ENCODE peak calls at places on chromosomes 11 and 22, in seven cellular contexts. One of them, this sample, is unnamed.

GRCh38 chr11:109138200-109138599 is 283.8 kb upstream of the C11orf87 start:
- DNase-seq in CD8-positive, alpha-beta T cell: no peak
- DNase-seq in OCI-LY7: no peak
- DNase-seq in H1: no peak
- DNase-seq in endothelial cell of umbilical vein: no peak
- DNase-seq in psoas muscle: no peak
- DNase-seq in cardiac muscle cell: peak; percentile 30
- DNase-seq in this sample: no peak

GRCh38 chr11:17725174-17725573 is 5.8 kb downstream of the MYOD1 start:
- DNase-seq in CD8-positive, alpha-beta T cell: no peak
- DNase-seq in OCI-LY7: no peak
- DNase-seq in H1: no peak
- DNase-seq in endothelial cell of umbilical vein: no peak
- DNase-seq in psoas muscle: no peak
- DNase-seq in cardiac muscle cell: no peak
- DNase-seq in this sample: no peak

GRCh38 chr11:118417801-118418200 is 16.4 kb downstream of the ATP5MG start:
- DNase-seq in CD8-positive, alpha-beta T cell: no peak
- DNase-seq in OCI-LY7: no peak
- DNase-seq in H1: no peak
- DNase-seq in endothelial cell of umbilical vein: no peak
- DNase-seq in psoas muscle: no peak
- DNase-seq in cardiac muscle cell: no peak
- DNase-seq in this sample: no peak

GRCh38 chr11:35539781-35540281 is 14.4 kb upstream of the PAMR1 start:
- DNase-seq in CD8-positive, alpha-beta T cell: no peak
- DNase-seq in OCI-LY7: no peak
- DNase-seq in H1: no peak
- DNase-seq in endothelial cell of umbilical vein: no peak
- DNase-seq in psoas muscle: peak; percentile 76
- DNase-seq in cardiac muscle cell: peak; percentile 97
- DNase-seq in this sample: peak; percentile 84

GRCh38 chr22:41772198-41772597 is 28.3 kb upstream of the CCDC134 start:
- DNase-seq in CD8-positive, alpha-beta T cell: no peak
- DNase-seq in OCI-LY7: no peak
- DNase-seq in H1: no peak
- DNase-seq in endothelial cell of umbilical vein: no peak
- DNase-seq in psoas muscle: no peak
- DNase-seq in cardiac muscle cell: no peak
- DNase-seq in this sample: no peak

GRCh38 chr11:17720796-17721171 is 1.4 kb downstream of the MYOD1 start:
- DNase-seq in CD8-positive, alpha-beta T cell: no peak
- DNase-seq in OCI-LY7: no peak
- DNase-seq in H1: peak; percentile 66
- DNase-seq in endothelial cell of umbilical vein: no peak
- DNase-seq in psoas muscle: peak; percentile 84
- DNase-seq in cardiac muscle cell: no peak
- DNase-seq in this sample: no peak

GRCh38 chr11:72974487-72975205 is 160.4 kb downstream of the ATG16L2 start:
- DNase-seq in CD8-positive, alpha-beta T cell: no peak
- DNase-seq in OCI-LY7: no peak
- DNase-seq in H1: no peak
- DNase-seq in endothelial cell of umbilical vein: no peak
- DNase-seq in psoas muscle: no peak
- DNase-seq in cardiac muscle cell: no peak
- DNase-seq in this sample: no peak

GRCh38 chr11:10405858-10406592 is 49.0 kb upstream of the AMPD3 start:
- DNase-seq in CD8-positive, alpha-beta T cell: no peak
- DNase-seq in OCI-LY7: peak; percentile 84
- DNase-seq in H1: no peak
- DNase-seq in endothelial cell of umbilical vein: peak; percentile 89
- DNase-seq in psoas muscle: peak; percentile 70
- DNase-seq in cardiac muscle cell: peak; percentile 92
- DNase-seq in this sample: peak; percentile 80

GRCh38 chr11:78796956-78797355 is 222.3 kb upstream of the NARS2 start:
- DNase-seq in CD8-positive, alpha-beta T cell: no peak
- DNase-seq in OCI-LY7: no peak
- DNase-seq in H1: no peak
- DNase-seq in endothelial cell of umbilical vein: peak; percentile 79
- DNase-seq in psoas muscle: no peak
- DNase-seq in cardiac muscle cell: peak; percentile 52
- DNase-seq in this sample: no peak

GRCh38 chr11:105611837-105612480 is 2.1 kb downstream of the GRIA4 start:
- DNase-seq in CD8-positive, alpha-beta T cell: no peak
- DNase-seq in OCI-LY7: no peak
- DNase-seq in H1: no peak
- DNase-seq in endothelial cell of umbilical vein: no peak
- DNase-seq in psoas muscle: no peak
- DNase-seq in cardiac muscle cell: no peak
- DNase-seq in this sample: no peak

GRCh38 chr11:83918471-83918870 is 632.3 kb upstream of the CCDC90B start:
- DNase-seq in CD8-positive, alpha-beta T cell: no peak
- DNase-seq in OCI-LY7: no peak
- DNase-seq in H1: no peak
- DNase-seq in endothelial cell of umbilical vein: no peak
- DNase-seq in psoas muscle: peak; percentile 49
- DNase-seq in cardiac muscle cell: no peak
- DNase-seq in this sample: peak; percentile 59

GRCh38 chr11:131248588-131248987 is 121.8 kb upstream of the NTM start:
- DNase-seq in CD8-positive, alpha-beta T cell: no peak
- DNase-seq in OCI-LY7: no peak
- DNase-seq in H1: peak; percentile 37
- DNase-seq in endothelial cell of umbilical vein: no peak
- DNase-seq in psoas muscle: no peak
- DNase-seq in cardiac muscle cell: peak; percentile 10
- DNase-seq in this sample: no peak

DNA sequence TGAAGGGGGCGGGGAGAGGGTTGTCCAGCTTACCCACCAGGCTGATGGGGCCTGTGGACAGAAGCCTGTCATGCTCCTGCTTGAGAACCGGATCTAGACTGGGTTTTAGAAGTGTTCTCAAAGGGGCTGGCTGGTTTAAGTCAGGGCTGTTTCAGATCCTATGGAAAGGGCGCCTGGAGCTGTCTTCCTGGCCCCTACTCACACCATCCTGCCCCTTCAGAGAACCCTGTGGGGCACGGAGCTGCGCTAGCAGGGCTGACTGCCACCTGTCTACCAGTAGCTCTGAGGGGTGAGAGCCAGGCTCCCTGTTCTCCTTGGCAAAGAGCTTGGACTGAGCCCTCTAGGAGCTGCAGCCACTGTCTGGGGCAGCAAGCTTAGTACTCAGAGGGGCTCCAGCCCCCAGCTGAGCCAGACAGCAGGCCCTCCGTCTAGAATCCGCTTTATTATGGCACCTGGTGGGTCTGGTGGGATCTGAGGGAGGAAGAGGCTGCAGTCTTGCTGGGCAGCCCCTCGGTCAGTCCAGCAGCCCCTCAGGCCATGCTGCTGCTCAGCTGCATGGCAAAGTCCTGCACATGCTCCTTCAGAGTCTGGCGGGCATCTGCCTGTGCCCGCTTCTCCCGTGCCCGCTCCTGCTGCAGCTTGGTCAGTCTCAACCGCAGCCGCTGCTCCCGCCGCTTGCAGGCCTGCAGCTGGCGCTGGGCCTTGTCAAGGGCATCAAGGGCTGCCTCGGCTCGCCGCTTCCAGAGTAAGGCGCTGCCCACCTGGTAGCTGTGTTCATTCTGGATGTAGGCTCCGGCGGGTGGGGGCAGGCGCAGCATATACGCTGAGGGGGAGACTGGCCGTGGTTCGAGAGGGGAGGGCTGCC is 2.3 kb downstream of the THAP7 start:
- DNase-seq in CD8-positive, alpha-beta T cell: no peak
- DNase-seq in OCI-LY7: no peak
- DNase-seq in H1: no peak
- DNase-seq in endothelial cell of umbilical vein: no peak
- DNase-seq in psoas muscle: no peak
- DNase-seq in cardiac muscle cell: no peak
- DNase-seq in this sample: no peak
- H3K4me3 ChIP-seq in CD8-positive, alpha-beta T cell: no peak overlapping the region
- H3K4me3 ChIP-seq in OCI-LY7: peak overlapping the region; percentile 83
- H3K4me3 ChIP-seq in H1: no peak overlapping the region
- H3K4me3 ChIP-seq in endothelial cell of umbilical vein: no peak overlapping the region
- H3K4me3 ChIP-seq in psoas muscle: peak overlapping the region; percentile 73
- H3K4me3 ChIP-seq in cardiac muscle cell: no peak overlapping the region
- H3K4me3 ChIP-seq in this sample: no peak overlapping the region

DNA sequence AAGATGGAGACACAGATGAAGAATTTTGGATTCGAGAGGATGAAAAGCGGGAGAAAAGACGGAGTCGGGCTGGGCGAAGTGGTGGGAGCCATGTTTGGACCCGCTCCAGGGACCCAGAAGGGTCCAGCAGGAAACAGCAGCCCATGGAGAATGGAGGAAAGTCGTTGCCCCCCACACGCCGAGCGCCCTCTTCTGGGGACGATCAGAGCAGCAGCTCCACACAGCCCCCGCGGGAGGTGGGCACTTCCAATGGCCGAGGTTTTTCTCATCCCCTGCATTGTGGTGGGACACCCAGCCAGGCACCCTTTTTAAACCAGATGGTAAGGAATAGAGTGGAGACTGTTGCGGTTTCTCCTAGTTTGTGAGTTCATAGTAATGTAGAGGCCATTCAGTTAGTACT is 22.8 kb upstream of the SLC25A18 start:
- DNase-seq in CD8-positive, alpha-beta T cell: no peak
- DNase-seq in OCI-LY7: no peak
- DNase-seq in H1: peak; percentile 82
- DNase-seq in endothelial cell of umbilical vein: no peak
- DNase-seq in psoas muscle: no peak
- DNase-seq in cardiac muscle cell: no peak
- DNase-seq in this sample: no peak
- TF ChIP-seq CTCF in CD8-positive, alpha-beta T cell: no peak
- TF ChIP-seq CTCF in OCI-LY7: peak; percentile 70
- TF ChIP-seq CTCF in H1: peak; percentile 71
- TF ChIP-seq CTCF in endothelial cell of umbilical vein: no peak
- TF ChIP-seq CTCF in psoas muscle: peak; percentile 11
- TF ChIP-seq CTCF in cardiac muscle cell: no peak
- TF ChIP-seq CTCF in this sample: no peak

GRCh38 chr11:61728940-61729219 is 23.6 kb upstream of the MYRF start:
- DNase-seq in CD8-positive, alpha-beta T cell: no peak
- DNase-seq in OCI-LY7: no peak
- DNase-seq in H1: no peak
- DNase-seq in endothelial cell of umbilical vein: no peak
- DNase-seq in psoas muscle: no peak
- DNase-seq in cardiac muscle cell: peak; percentile 31
- DNase-seq in this sample: no peak

GRCh38 chr11:61728066-61728939 is 24.1 kb upstream of the MYRF start:
- DNase-seq in CD8-positive, alpha-beta T cell: no peak
- DNase-seq in OCI-LY7: no peak
- DNase-seq in H1: no peak
- DNase-seq in endothelial cell of umbilical vein: no peak
- DNase-seq in psoas muscle: no peak
- DNase-seq in cardiac muscle cell: no peak
- DNase-seq in this sample: no peak

GRCh38 chr11:61726775-61727174 is 25.7 kb upstream of the MYRF start:
- DNase-seq in CD8-positive, alpha-beta T cell: no peak
- DNase-seq in OCI-LY7: no peak
- DNase-seq in H1: no peak
- DNase-seq in endothelial cell of umbilical vein: no peak
- DNase-seq in psoas muscle: no peak
- DNase-seq in cardiac muscle cell: no peak
- DNase-seq in this sample: no peak

GRCh38 chr11:61725632-61726280 is 26.7 kb upstream of the MYRF start:
- DNase-seq in CD8-positive, alpha-beta T cell: no peak
- DNase-seq in OCI-LY7: no peak
- DNase-seq in H1: no peak
- DNase-seq in endothelial cell of umbilical vein: peak; percentile 16
- DNase-seq in psoas muscle: no peak
- DNase-seq in cardiac muscle cell: peak; percentile 18
- DNase-seq in this sample: no peak

GRCh38 chr11:61727401-61727811 is 25.0 kb upstream of the MYRF start:
- DNase-seq in CD8-positive, alpha-beta T cell: no peak
- DNase-seq in OCI-LY7: no peak
- DNase-seq in H1: no peak
- DNase-seq in endothelial cell of umbilical vein: no peak
- DNase-seq in psoas muscle: no peak
- DNase-seq in cardiac muscle cell: no peak
- DNase-seq in this sample: no peak
- H3K9me3 ChIP-seq in CD8-positive, alpha-beta T cell: no peaks in the 10 kb centered on the region
- H3K9me3 ChIP-seq in OCI-LY7: no peaks in the 10 kb centered on the region
- H3K9me3 ChIP-seq in H1: no peaks in the 10 kb centered on the region
- H3K9me3 ChIP-seq in endothelial cell of umbilical vein: no peaks in the 10 kb centered on the region
- H3K9me3 ChIP-seq in psoas muscle: no peaks in the 10 kb centered on the region
- H3K9me3 ChIP-seq in cardiac muscle cell: no peaks in the 10 kb centered on the region
- H3K9me3 ChIP-seq in this sample: no peaks in the 10 kb centered on the region

GRCh38 chr11:64711138-64711943 is 11.7 kb downstream of the NRXN2 start:
- DNase-seq in CD8-positive, alpha-beta T cell: no peak
- DNase-seq in OCI-LY7: no peak
- DNase-seq in H1: peak; percentile 90
- DNase-seq in endothelial cell of umbilical vein: no peak
- DNase-seq in psoas muscle: no peak
- DNase-seq in cardiac muscle cell: no peak
- DNase-seq in this sample: no peak
- H3K4me3 ChIP-seq in CD8-positive, alpha-beta T cell: no peak overlapping the region
- H3K4me3 ChIP-seq in OCI-LY7: no peak overlapping the region
- H3K4me3 ChIP-seq in H1: peak overlapping the region; percentile 55
- H3K4me3 ChIP-seq in endothelial cell of umbilical vein: no peak overlapping the region
- H3K4me3 ChIP-seq in psoas muscle: no peak overlapping the region
- H3K4me3 ChIP-seq in cardiac muscle cell: no peak overlapping the region
- H3K4me3 ChIP-seq in this sample: no peak overlapping the region

GRCh38 chr11:63838150-63838681 is 694 bp upstream of the MARK2 start:
- DNase-seq in CD8-positive, alpha-beta T cell: no peak
- DNase-seq in OCI-LY7: no peak
- DNase-seq in H1: no peak
- DNase-seq in endothelial cell of umbilical vein: no peak
- DNase-seq in psoas muscle: peak; percentile 63
- DNase-seq in cardiac muscle cell: no peak
- DNase-seq in this sample: no peak

GRCh38 chr11:63837719-63838118 is 1.2 kb upstream of the MARK2 start:
- DNase-seq in CD8-positive, alpha-beta T cell: no peak
- DNase-seq in OCI-LY7: peak; percentile 30
- DNase-seq in H1: no peak
- DNase-seq in endothelial cell of umbilical vein: peak; percentile 46
- DNase-seq in psoas muscle: no peak
- DNase-seq in cardiac muscle cell: no peak
- DNase-seq in this sample: no peak

GRCh38 chr11:63839508-63840355 is 822 bp downstream of the MARK2 start:
- DNase-seq in CD8-positive, alpha-beta T cell: peak; percentile 10
- DNase-seq in OCI-LY7: peak; percentile 48
- DNase-seq in H1: no peak
- DNase-seq in endothelial cell of umbilical vein: peak; percentile 23
- DNase-seq in psoas muscle: peak; percentile 62
- DNase-seq in cardiac muscle cell: no peak
- DNase-seq in this sample: no peak

GRCh38 chr11:63840356-63841060 is 1.6 kb downstream of the MARK2 start:
- DNase-seq in CD8-positive, alpha-beta T cell: no peak
- DNase-seq in OCI-LY7: peak; percentile 42
- DNase-seq in H1: no peak
- DNase-seq in endothelial cell of umbilical vein: peak; percentile 24
- DNase-seq in psoas muscle: no peak
- DNase-seq in cardiac muscle cell: no peak
- DNase-seq in this sample: no peak

GRCh38 chr11:63838682-63839507 is at the start of gene MARK2:
- DNase-seq in CD8-positive, alpha-beta T cell: peak; percentile 100
- DNase-seq in OCI-LY7: peak; percentile 99
- DNase-seq in H1: peak; percentile 100
- DNase-seq in endothelial cell of umbilical vein: peak; percentile 96
- DNase-seq in psoas muscle: peak; percentile 99
- DNase-seq in cardiac muscle cell: peak; percentile 99
- DNase-seq in this sample: peak; percentile 97
- TF ChIP-seq CTCF in CD8-positive, alpha-beta T cell: no peak
- TF ChIP-seq CTCF in OCI-LY7: no peak
- TF ChIP-seq CTCF in H1: no peak
- TF ChIP-seq CTCF in endothelial cell of umbilical vein: no peak
- TF ChIP-seq CTCF in psoas muscle: no peak
- TF ChIP-seq CTCF in cardiac muscle cell: no peak
- TF ChIP-seq CTCF in this sample: no peak

GRCh38 chr11:114621950-114622809 is 26.6 kb upstream of the NXPE4 start:
- DNase-seq in CD8-positive, alpha-beta T cell: no peak
- DNase-seq in OCI-LY7: no peak
- DNase-seq in H1: no peak
- DNase-seq in endothelial cell of umbilical vein: no peak
- DNase-seq in psoas muscle: no peak
- DNase-seq in cardiac muscle cell: no peak
- DNase-seq in this sample: no peak
- H3K9me3 ChIP-seq in CD8-positive, alpha-beta T cell: peaks cover 1% of the 10 kb centered on the region
- H3K9me3 ChIP-seq in OCI-LY7: peaks cover 57% of the 10 kb centered on the region
- H3K9me3 ChIP-seq in H1: peaks cover 78% of the 10 kb centered on the region
- H3K9me3 ChIP-seq in endothelial cell of umbilical vein: peaks cover 2% of the 10 kb centered on the region
- H3K9me3 ChIP-seq in psoas muscle: peaks cover 7% of the 10 kb centered on the region
- H3K9me3 ChIP-seq in cardiac muscle cell: peaks cover 7% of the 10 kb centered on the region
- H3K9me3 ChIP-seq in this sample: no peaks in the 10 kb centered on the region